ENCODE peak calls at places on chromosomes 4 and X, in ten cellular contexts. L is body of pancreas; B is lung; E is uterus; M is activated T-cell treated with anti-CD3 and anti-CD28 coated beads, Interleukin-2, amount 50 U/mL, for 72 hours; G is 8988T; D is T-helper 17 cell; S is fibroblast of the aortic adventitia; X is H9; R is iris pigment epithelial cell. F is an unnamed sample.

GRCh38 chr4:182507808-182508207 is 264.6 kb downstream of the TENM3 start:
- DNase-seq in L (no peak), B (no peak), E (no peak), M (no peak), G (no peak), D (no peak), S (no peak), X (no peak), R (no peak), F (no peak)

GRCh38 chr4:71239365-71239764 is 99.5 kb upstream of the SLC4A4 start:
- DNase-seq in L (no peak), B (no peak), E (no peak), M (no peak), G (no peak), D (no peak), S (no peak), X (no peak), R (peak), F (no peak)

GRCh38 chr4:3407930-3408792 is 33.6 kb upstream of the HGFAC start:
- DNase-seq in L (no peak), B (no peak), E (peak), M (no peak), G (no peak), D (no peak), S (no peak), X (peak), R (no peak), F (peak)

GRCh38 chr4:88630756-88631155 is 38.5 kb downstream of the HERC3 start:
- DNase-seq in L (no peak), B (no peak), E (no peak), M (no peak), G (no peak), D (no peak), S (peak), X (no peak), R (peak), F (no peak)

GRCh38 chr4:906311-907102 is 25.6 kb downstream of the GAK start:
- DNase-seq in L (no peak), B (no peak), E (no peak), M (no peak), G (no peak), D (no peak), S (no peak), X (no peak), R (no peak), F (no peak)

GRCh38 chr4:164357957-164358356 is 396.0 kb upstream of the SMIM31 start:
- DNase-seq in L (no peak), B (no peak), E (no peak), M (no peak), G (no peak), D (no peak), S (no peak), X (no peak), R (peak), F (no peak)

GRCh38 chr4:86271057-86271456 is 88.8 kb downstream of the MAPK10 start:
- DNase-seq in L (no peak), B (no peak), E (no peak), M (no peak), G (no peak), D (no peak), S (no peak), X (no peak), R (peak), F (no peak)

GRCh38 chr4:185941476-185941875 is 127.5 kb upstream of the TLR3 start:
- DNase-seq in L (no peak), B (no peak), E (no peak), M (no peak), G (no peak), D (no peak), S (peak), X (no peak), R (peak), F (no peak)

GRCh38 chr4:174561556-174561955 is 39.3 kb upstream of the HPGD start:
- DNase-seq in L (no peak), B (no peak), E (no peak), M (no peak), G (no peak), D (no peak), S (no peak), X (no peak), R (peak), F (no peak)

GRCh38 chrX:57817302-57817701 is 93.0 kb downstream of the ZXDA start:
- DNase-seq in L (no peak), B (no peak), E (no peak), M (no peak), G (no peak), D (no peak), S (peak), X (no peak), R (peak), F (no peak)

GRCh38 chr4:147198411-147199051 is 252.9 kb upstream of the TTC29 start:
- DNase-seq in L (no peak), B (no peak), E (no peak), M (no peak), G (no peak), D (no peak), S (peak), X (no peak), R (peak), F (no peak)

GRCh38 chrX:22310779-22311178 is 38.1 kb downstream of the CBLL2 start:
- DNase-seq in L (no peak), B (no peak), E (no peak), M (no peak), G (no peak), D (no peak), S (peak), X (no peak), R (peak), F (no peak)

GRCh38 chr4:28469886-28470285 is 1609.2 kb downstream of the STIM2 start:
- DNase-seq in L (no peak), B (no peak), E (no peak), M (no peak), G (no peak), D (no peak), S (peak), X (no peak), R (peak), F (no peak)

GRCh38 chr4:107718351-107718965 is 1.6 kb downstream of the PAPSS1 start:
- DNase-seq in L (no peak), B (no peak), E (no peak), M (no peak), G (no peak), D (no peak), S (no peak), X (no peak), R (no peak), F (no peak)

GRCh38 chr4:161937596-161937995 is 226.2 kb downstream of the FSTL5 start:
- DNase-seq in L (no peak), B (no peak), E (no peak), M (no peak), G (no peak), D (no peak), S (no peak), X (no peak), R (peak), F (no peak)

GRCh38 chr4:4542824-4543485 is 1.1 kb upstream of the STX18 start:
- DNase-seq in L (no peak), B (no peak), E (no peak), M (no peak), G (no peak), D (no peak), S (no peak), X (no peak), R (no peak), F (no peak)

GRCh38 chrX:119605398-119605738 is 856 bp downstream of the NKRF start:
- DNase-seq in L (peak), B (no peak), E (peak), M (peak), G (no peak), D (peak), S (no peak), X (no peak), R (peak), F (peak)

GRCh38 chr4:109890076-109890475 is 22.6 kb upstream of the EGF start:
- DNase-seq in L (no peak), B (no peak), E (no peak), M (no peak), G (no peak), D (no peak), S (no peak), X (no peak), R (no peak), F (no peak)

GRCh38 chr4:123699823-123700822 is 303.5 kb downstream of the SPRY1 start:
- DNase-seq in L (no peak), B (no peak), E (no peak), M (no peak), G (no peak), D (no peak), S (peak), X (no peak), R (peak), F (no peak)